ENCODE peak calls at places on chromosomes 4 and X, in six cellular contexts. One of them, this sample, is unnamed.

GRCh38 chr4:58301384-58301783 is 1191.2 kb upstream of the IGFBP7 start:
- DNase-seq in SK-N-SH: no peak
- DNase-seq in endothelial cell of umbilical vein: no peak
- DNase-seq in GM12878: no peak
- DNase-seq in HCT116: no peak
- DNase-seq in K562: no peak
- DNase-seq in this sample: no peak

GRCh38 chrX:118564498-118564897 is 68.9 kb downstream of the DOCK11 start:
- DNase-seq in SK-N-SH: no peak
- DNase-seq in endothelial cell of umbilical vein: no peak
- DNase-seq in GM12878: no peak
- DNase-seq in HCT116: no peak
- DNase-seq in K562: no peak
- DNase-seq in this sample: no peak

GRCh38 chr4:121070274-121070673 is 2.1 kb downstream of the NDNF start:
- DNase-seq in SK-N-SH: no peak
- DNase-seq in endothelial cell of umbilical vein: no peak
- DNase-seq in GM12878: no peak
- DNase-seq in HCT116: no peak
- DNase-seq in K562: no peak
- DNase-seq in this sample: no peak

GRCh38 chr4:152680988-152681731 is 1.4 kb upstream of the TMEM154 start:
- DNase-seq in SK-N-SH: no peak
- DNase-seq in endothelial cell of umbilical vein: peak
- DNase-seq in GM12878: no peak
- DNase-seq in HCT116: no peak
- DNase-seq in K562: no peak
- DNase-seq in this sample: no peak

GRCh38 chr4:173332021-173332487 is 2.1 kb downstream of the HMGB2 start:
- DNase-seq in SK-N-SH: no peak
- DNase-seq in endothelial cell of umbilical vein: peak
- DNase-seq in GM12878: no peak
- DNase-seq in HCT116: no peak
- DNase-seq in K562: no peak
- DNase-seq in this sample: no peak

GRCh38 chr4:5976431-5976830 is 41.8 kb downstream of the C4orf50 start:
- DNase-seq in SK-N-SH: no peak
- DNase-seq in endothelial cell of umbilical vein: no peak
- DNase-seq in GM12878: no peak
- DNase-seq in HCT116: no peak
- DNase-seq in K562: no peak
- DNase-seq in this sample: no peak

GRCh38 chr4:165440415-165440882 is 61.6 kb downstream of the CPE start:
- DNase-seq in SK-N-SH: peak
- DNase-seq in endothelial cell of umbilical vein: peak
- DNase-seq in GM12878: no peak
- DNase-seq in HCT116: peak
- DNase-seq in K562: no peak
- DNase-seq in this sample: peak

GRCh38 chr4:130478406-130478805 is 1382.5 kb downstream of the C4orf33 start:
- DNase-seq in SK-N-SH: no peak
- DNase-seq in endothelial cell of umbilical vein: peak
- DNase-seq in GM12878: no peak
- DNase-seq in HCT116: no peak
- DNase-seq in K562: no peak
- DNase-seq in this sample: no peak

GRCh38 chr4:139524062-139524631 is 31.9 kb downstream of the SETD7 start:
- DNase-seq in SK-N-SH: no peak
- DNase-seq in endothelial cell of umbilical vein: no peak
- DNase-seq in GM12878: no peak
- DNase-seq in HCT116: no peak
- DNase-seq in K562: no peak
- DNase-seq in this sample: no peak

GRCh38 chr4:53593765-53594164 is 2.5 kb upstream of the LNX1 start:
- DNase-seq in SK-N-SH: no peak
- DNase-seq in endothelial cell of umbilical vein: no peak
- DNase-seq in GM12878: no peak
- DNase-seq in HCT116: no peak
- DNase-seq in K562: no peak
- DNase-seq in this sample: peak

GRCh38 chr4:1449833-1450741 is 43.8 kb upstream of the NKX1-1 start:
- DNase-seq in SK-N-SH: peak
- DNase-seq in endothelial cell of umbilical vein: no peak
- DNase-seq in GM12878: no peak
- DNase-seq in HCT116: no peak
- DNase-seq in K562: no peak
- DNase-seq in this sample: no peak

GRCh38 chr4:128513664-128514484 is 226.3 kb upstream of the PGRMC2 start:
- DNase-seq in SK-N-SH: no peak
- DNase-seq in endothelial cell of umbilical vein: no peak
- DNase-seq in GM12878: no peak
- DNase-seq in HCT116: no peak
- DNase-seq in K562: no peak
- DNase-seq in this sample: no peak

GRCh38 chrX:104428231-104428630 is 137.8 kb upstream of the IL1RAPL2 start:
- DNase-seq in SK-N-SH: no peak
- DNase-seq in endothelial cell of umbilical vein: no peak
- DNase-seq in GM12878: no peak
- DNase-seq in HCT116: no peak
- DNase-seq in K562: no peak
- DNase-seq in this sample: no peak

GRCh38 chr4:41611124-41611838 is 73.3 kb downstream of the LIMCH1 start:
- DNase-seq in SK-N-SH: no peak
- DNase-seq in endothelial cell of umbilical vein: no peak
- DNase-seq in GM12878: no peak
- DNase-seq in HCT116: no peak
- DNase-seq in K562: no peak
- DNase-seq in this sample: no peak

GRCh38 chr4:41613782-41614181 is 75.8 kb downstream of the LIMCH1 start:
- DNase-seq in SK-N-SH: no peak
- DNase-seq in endothelial cell of umbilical vein: no peak
- DNase-seq in GM12878: no peak
- DNase-seq in HCT116: no peak
- DNase-seq in K562: no peak
- DNase-seq in this sample: no peak

GRCh38 chr4:41610474-41610873 is 72.5 kb downstream of the LIMCH1 start:
- DNase-seq in SK-N-SH: no peak
- DNase-seq in endothelial cell of umbilical vein: no peak
- DNase-seq in GM12878: no peak
- DNase-seq in HCT116: no peak
- DNase-seq in K562: no peak
- DNase-seq in this sample: no peak

GRCh38 chr4:41613362-41613761 is 75.4 kb downstream of the LIMCH1 start:
- DNase-seq in SK-N-SH: no peak
- DNase-seq in endothelial cell of umbilical vein: no peak
- DNase-seq in GM12878: no peak
- DNase-seq in HCT116: no peak
- DNase-seq in K562: no peak
- DNase-seq in this sample: no peak

DNA sequence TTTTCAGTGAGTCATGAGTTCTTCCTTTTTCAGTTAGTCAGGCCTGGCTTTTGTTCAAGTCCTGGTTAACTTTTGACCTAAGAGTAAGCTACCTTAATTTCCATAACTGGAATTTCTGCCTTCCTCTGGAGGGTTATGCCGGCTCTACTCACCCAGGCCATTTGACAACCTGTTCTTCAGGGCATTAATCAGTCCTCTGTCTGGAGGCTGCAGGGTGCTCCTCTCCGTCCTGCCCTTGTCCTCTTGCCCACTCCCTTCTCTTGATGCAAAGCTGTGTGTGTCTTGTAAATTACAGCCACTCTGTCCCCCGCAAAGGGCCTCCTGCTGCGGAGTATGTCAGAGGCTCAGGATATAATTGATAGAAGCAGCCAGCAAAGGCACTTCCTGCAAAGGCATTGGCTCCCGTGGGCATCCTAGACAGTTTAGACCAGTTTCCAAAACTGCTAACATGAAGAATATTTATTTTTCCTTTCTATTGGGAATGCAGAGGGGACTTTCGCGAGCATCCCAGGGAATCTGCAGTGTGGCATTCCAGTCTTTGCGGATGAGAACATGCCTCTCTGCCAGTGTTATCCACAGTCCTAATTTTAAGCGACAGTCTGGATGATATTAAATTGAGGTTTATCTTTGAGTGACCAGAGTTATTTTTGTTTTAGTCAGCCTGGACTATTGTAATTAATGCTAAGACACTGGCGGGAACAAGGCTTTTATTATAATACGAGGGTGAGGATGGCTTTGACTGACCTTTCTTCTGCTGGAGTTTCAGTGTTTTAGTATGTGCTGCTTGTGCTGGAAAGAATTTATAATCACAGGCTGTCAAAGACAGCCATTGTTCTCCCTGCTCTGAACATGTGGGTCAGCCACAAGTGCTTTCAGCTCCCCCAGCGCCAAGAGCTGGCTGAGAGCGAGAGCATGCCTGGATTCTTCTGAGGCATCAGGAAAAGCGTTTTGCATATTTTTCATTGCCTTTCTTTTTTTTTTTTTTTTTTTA is 74.2 kb downstream of the LIMCH1 start:
- DNase-seq in SK-N-SH: peak
- DNase-seq in endothelial cell of umbilical vein: peak
- DNase-seq in GM12878: no peak
- DNase-seq in HCT116: no peak
- DNase-seq in K562: no peak
- DNase-seq in this sample: no peak
- H3K4me3 ChIP-seq in SK-N-SH: no peak
- H3K4me3 ChIP-seq in endothelial cell of umbilical vein: no peak
- H3K4me3 ChIP-seq in GM12878: no peak
- H3K4me3 ChIP-seq in HCT116: no peak
- H3K4me3 ChIP-seq in K562: no peak
- H3K4me3 ChIP-seq in this sample: no peak

GRCh38 chr4:81555489-81555888 is 83.8 kb upstream of the RASGEF1B start:
- DNase-seq in SK-N-SH: no peak
- DNase-seq in endothelial cell of umbilical vein: no peak
- DNase-seq in GM12878: no peak
- DNase-seq in HCT116: no peak
- DNase-seq in K562: no peak
- DNase-seq in this sample: no peak
- H3K9ac ChIP-seq in SK-N-SH: no peak
- H3K9ac ChIP-seq in endothelial cell of umbilical vein: no peak
- H3K9ac ChIP-seq in GM12878: no peak
- H3K9ac ChIP-seq in HCT116: no peak
- H3K9ac ChIP-seq in K562: no peak
- H3K9ac ChIP-seq in this sample: no peak

GRCh38 chrX:136057567-136057966 is 72.3 kb downstream of the SLC9A6 start:
- DNase-seq in SK-N-SH: no peak
- DNase-seq in endothelial cell of umbilical vein: no peak
- DNase-seq in GM12878: no peak
- DNase-seq in HCT116: no peak
- DNase-seq in K562: no peak
- DNase-seq in this sample: no peak

GRCh38 chrX:136061302-136061701 is 76.1 kb downstream of the SLC9A6 start:
- DNase-seq in SK-N-SH: no peak
- DNase-seq in endothelial cell of umbilical vein: no peak
- DNase-seq in GM12878: no peak
- DNase-seq in HCT116: no peak
- DNase-seq in K562: no peak
- DNase-seq in this sample: no peak

GRCh38 chrX:136059350-136059749 is 74.1 kb downstream of the SLC9A6 start:
- DNase-seq in SK-N-SH: no peak
- DNase-seq in endothelial cell of umbilical vein: no peak
- DNase-seq in GM12878: no peak
- DNase-seq in HCT116: no peak
- DNase-seq in K562: no peak
- DNase-seq in this sample: no peak

DNA sequence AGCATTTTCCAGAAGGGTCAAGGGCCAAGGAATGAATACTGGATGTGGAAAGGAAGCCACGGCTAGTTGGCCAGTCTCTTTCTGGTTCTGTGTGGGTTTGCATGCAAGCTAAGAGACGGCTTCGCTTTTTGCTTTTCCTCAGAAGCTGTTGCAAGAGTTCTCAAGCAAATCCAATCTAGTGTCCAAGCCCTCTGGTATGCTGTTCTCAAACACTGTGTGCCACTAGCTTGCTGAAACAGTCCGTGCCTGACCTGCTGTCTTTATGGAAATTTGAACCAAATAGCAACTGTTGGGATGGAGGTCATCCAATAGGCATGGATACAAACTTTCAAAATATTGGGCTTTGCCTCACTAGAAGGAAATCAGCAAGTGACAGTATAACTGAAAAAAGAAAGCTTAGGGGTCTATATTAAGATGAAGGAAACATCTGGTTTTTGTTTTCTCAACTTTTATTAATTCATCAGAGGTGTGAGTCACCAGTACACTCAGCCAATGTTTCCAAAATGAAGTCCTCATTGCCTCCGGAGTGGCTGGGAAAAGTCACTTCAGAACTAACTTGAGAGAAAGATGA is 70.5 kb downstream of the SLC9A6 start:
- DNase-seq in SK-N-SH: no peak
- DNase-seq in endothelial cell of umbilical vein: peak
- DNase-seq in GM12878: no peak
- DNase-seq in HCT116: no peak
- DNase-seq in K562: no peak
- DNase-seq in this sample: no peak
- TF ChIP-seq POLR2AphosphoS5 in SK-N-SH: no peak
- TF ChIP-seq POLR2AphosphoS5 in endothelial cell of umbilical vein: no peak
- TF ChIP-seq POLR2AphosphoS5 in GM12878: no peak
- TF ChIP-seq POLR2AphosphoS5 in HCT116: no peak
- TF ChIP-seq POLR2AphosphoS5 in K562: no peak
- TF ChIP-seq POLR2AphosphoS5 in this sample: no peak

DNA sequence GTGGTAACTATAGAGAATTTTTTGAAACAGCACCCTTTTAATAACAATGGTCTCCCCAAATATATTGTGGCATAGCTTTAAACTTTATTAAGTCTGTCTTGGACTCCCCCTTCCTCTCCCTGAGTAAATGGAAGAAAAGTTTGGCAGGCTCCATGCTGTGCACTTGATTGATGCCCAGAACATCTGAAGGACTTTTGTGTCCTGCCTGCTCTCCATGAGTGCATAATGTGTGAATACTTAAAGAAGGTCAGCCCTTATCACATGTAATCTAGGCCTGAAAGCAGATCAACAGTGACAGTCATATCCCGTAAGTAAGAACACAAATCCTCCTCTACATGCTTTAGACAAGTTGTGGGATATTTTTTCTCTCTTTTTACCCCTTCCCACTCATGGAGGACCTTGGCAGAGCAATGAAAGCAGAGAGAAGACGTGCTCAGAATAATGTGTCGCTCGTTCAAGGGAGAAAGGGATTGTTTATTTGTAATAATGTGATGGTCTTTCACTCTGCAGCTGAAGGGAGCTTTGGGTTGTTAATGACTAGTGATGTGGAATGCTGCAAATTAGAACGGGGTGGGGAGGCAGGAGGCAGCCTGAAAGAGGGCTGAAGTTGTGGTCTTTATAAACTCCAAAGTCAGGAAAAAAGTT is 286.6 kb downstream of the BMPR1B start:
- DNase-seq in SK-N-SH: no peak
- DNase-seq in endothelial cell of umbilical vein: no peak
- DNase-seq in GM12878: no peak
- DNase-seq in HCT116: no peak
- DNase-seq in K562: no peak
- DNase-seq in this sample: no peak
- H3K4me3 ChIP-seq in SK-N-SH: no peak
- H3K4me3 ChIP-seq in endothelial cell of umbilical vein: no peak
- H3K4me3 ChIP-seq in GM12878: no peak
- H3K4me3 ChIP-seq in HCT116: no peak
- H3K4me3 ChIP-seq in K562: no peak
- H3K4me3 ChIP-seq in this sample: no peak

This sample was measured in SK-N-MC.